ENCODE peak calls at places on chromosomes 5 and 9, in eight cellular contexts. T is PC-9; E is colonic mucosa; A is CD4-positive, CD25-positive, alpha-beta regulatory T cell; Q is GM23248; B is heart right ventricle; Z is cardiac muscle cell; P is body of pancreas. D is an unnamed sample.

GRCh38 chr5:78801413-78801812 is 152.8 kb upstream of the LHFPL2 start:
- DNase-seq in T (no peak), E (no peak), A (no peak), Q (no peak), B (no peak), Z (no peak), P (no peak), D (no peak)

GRCh38 chr5:35785601-35786085 is 71.0 kb upstream of the IL7R start:
- DNase-seq in T (no peak), E (no peak), A (no peak), Q (no peak), B (no peak), Z (no peak), P (no peak), D (no peak)

GRCh38 chr5:76544268-76544926 is 78.8 kb downstream of the F2RL2 start:
- DNase-seq in T (no peak), E (peak; percentile 67), A (peak; percentile 68), Q (peak; percentile 23), B (no peak), Z (peak; percentile 35), P (peak; percentile 82), D (peak; percentile 52)

GRCh38 chr5:116480894-116481510 is 93.6 kb downstream of the SEMA6A start:
- DNase-seq in T (no peak), E (no peak), A (no peak), Q (no peak), B (no peak), Z (no peak), P (no peak), D (no peak)

GRCh38 chr5:39080597-39081204 is 6.5 kb upstream of the RICTOR start:
- DNase-seq in T (no peak), E (peak; percentile 41), A (no peak), Q (peak; percentile 85), B (peak; percentile 27), Z (peak; percentile 56), P (peak; percentile 54), D (peak; percentile 54)

GRCh38 chr9:74666625-74667316 is 169.6 kb downstream of the RORB start:
- DNase-seq in T (no peak), E (no peak), A (no peak), Q (peak; percentile 5), B (no peak), Z (no peak), P (no peak), D (no peak)

GRCh38 chr9:30116673-30117217 is 2267.7 kb upstream of the ACO1 start:
- DNase-seq in T (no peak), E (no peak), A (no peak), Q (no peak), B (no peak), Z (no peak), P (no peak), D (no peak)

GRCh38 chr5:128905225-128906110 is 59.8 kb upstream of the SLC27A6 start:
- DNase-seq in T (peak; percentile 10), E (peak; percentile 30), A (peak; percentile 55), Q (peak; percentile 54), B (no peak), Z (peak; percentile 65), P (peak; percentile 37), D (peak; percentile 50)

GRCh38 chr5:163261647-163262269 is 175.6 kb upstream of the CCNG1 start:
- DNase-seq in T (no peak), E (no peak), A (no peak), Q (no peak), B (no peak), Z (no peak), P (no peak), D (no peak)

GRCh38 chr9:133558191-133559126 is 24.0 kb downstream of the ADAMTSL2 start:
- DNase-seq in T (no peak), E (no peak), A (no peak), Q (peak; percentile 95), B (peak; percentile 59), Z (peak; percentile 80), P (no peak), D (no peak)

GRCh38 chr9:34332370-34332964 is 3.1 kb downstream of the NUDT2 start:
- DNase-seq in T (no peak), E (no peak), A (peak; percentile 31), Q (peak; percentile 61), B (no peak), Z (peak; percentile 53), P (no peak), D (no peak)

GRCh38 chr5:71013575-71013974 is 11.6 kb downstream of the NAIP start:
- DNase-seq in T (no peak), E (no peak), A (no peak), Q (no peak), B (no peak), Z (no peak), P (no peak), D (no peak)

GRCh38 chr5:88772831-88773230 is 110.2 kb downstream of the MEF2C start:
- DNase-seq in T (no peak), E (no peak), A (no peak), Q (no peak), B (no peak), Z (no peak), P (no peak), D (no peak)

GRCh38 chr5:135887881-135888614 is 7.6 kb downstream of the IL9 start:
- DNase-seq in T (no peak), E (no peak), A (no peak), Q (peak; percentile 74), B (no peak), Z (peak; percentile 50), P (no peak), D (no peak)

GRCh38 chr9:128685636-128686489 is 3.2 kb upstream of the SET start:
- DNase-seq in T (no peak), E (peak; percentile 44), A (peak; percentile 39), Q (no peak), B (no peak), Z (no peak), P (no peak), D (no peak)

GRCh38 chr5:68739752-68740151 is 354.1 kb upstream of the SLC30A5 start:
- DNase-seq in T (no peak), E (no peak), A (no peak), Q (no peak), B (no peak), Z (no peak), P (no peak), D (no peak)

DNA sequence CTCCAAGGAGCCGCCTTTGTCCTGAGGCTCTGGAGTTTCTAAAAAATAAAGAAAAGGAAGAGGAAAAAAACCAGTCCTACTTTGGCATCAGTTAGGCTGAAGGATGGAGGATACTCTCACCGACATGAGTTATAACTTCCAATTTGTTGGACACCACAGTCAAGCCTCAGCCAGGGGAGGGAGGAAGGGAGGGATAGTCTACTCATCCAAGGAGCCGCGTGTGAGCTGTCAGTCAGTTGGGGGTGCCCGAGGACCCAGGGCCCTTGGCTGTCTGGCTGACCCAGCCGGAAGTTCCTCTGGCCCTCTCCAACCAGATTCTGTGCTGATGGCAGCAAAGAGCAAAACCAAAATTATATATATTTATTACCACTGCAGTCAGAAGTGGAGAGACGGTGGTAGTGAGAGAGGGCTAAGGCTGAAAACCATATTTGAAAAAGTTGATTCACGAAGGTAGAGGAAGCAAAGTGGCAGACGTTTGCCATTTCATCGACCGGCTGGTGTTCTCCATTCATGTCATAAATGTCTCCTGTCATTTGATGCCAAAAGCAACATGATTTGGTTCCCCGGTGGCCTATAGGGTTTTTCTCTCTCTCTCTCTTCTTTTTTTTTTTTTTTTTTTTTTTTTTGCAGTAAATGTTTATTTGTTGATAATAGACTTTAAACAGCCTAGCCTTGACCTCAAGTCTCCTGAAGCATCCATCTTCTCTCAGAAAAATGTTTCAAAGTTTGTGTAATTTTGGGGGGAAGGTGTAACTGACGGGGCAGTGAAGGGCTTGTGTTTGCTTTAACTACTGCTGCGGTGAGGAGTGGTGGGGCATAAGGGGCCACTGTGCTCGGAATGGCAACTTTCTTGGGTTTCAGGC is 7.6 kb downstream of the LMX1B start:
- DNase-seq in T (no peak), E (no peak), A (no peak), Q (no peak), B (no peak), Z (no peak), P (no peak), D (no peak)
- H3K4me1 ChIP-seq in T (no peaks in the 10 kb centered on the region), E (no peaks in the 10 kb centered on the region), A (peaks cover 11% of the 10 kb centered on the region), Q (no peaks in the 10 kb centered on the region), B (peaks cover 3% of the 10 kb centered on the region), Z (no peaks in the 10 kb centered on the region), P (peaks cover 17% of the 10 kb centered on the region), D (peaks cover 12% of the 10 kb centered on the region)

GRCh38 chr9:123998278-123998925 is 13.2 kb upstream of the LHX2 start:
- DNase-seq in T (no peak), E (no peak), A (no peak), Q (no peak), B (no peak), Z (no peak), P (no peak), D (no peak)
- H3K4me3 ChIP-seq in T (no peak overlapping the region), E (no peak overlapping the region), A (no peak overlapping the region), Q (no peak overlapping the region), B (no peak overlapping the region), Z (no peak overlapping the region), P (no peak overlapping the region), D (no peak overlapping the region)

DNA sequence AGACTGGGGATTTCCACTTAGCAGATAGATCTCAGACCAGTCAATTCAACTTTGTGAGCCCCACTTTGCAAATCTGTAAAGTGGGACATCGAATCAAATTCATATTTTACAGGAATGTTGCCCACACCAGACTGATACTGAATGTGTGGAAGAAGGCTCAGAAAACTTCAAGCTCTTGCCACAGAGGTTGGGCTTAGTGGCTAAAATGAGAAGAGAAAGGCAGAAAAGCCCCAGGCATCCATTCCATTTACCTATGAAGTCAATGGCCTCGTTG is 1.7 kb downstream of the DUSP1 start:
- DNase-seq in T (no peak), E (no peak), A (no peak), Q (no peak), B (no peak), Z (no peak), P (no peak), D (no peak)
- H3K4me1 ChIP-seq in T (peaks cover 58% of the 10 kb centered on the region), E (peaks cover 17% of the 10 kb centered on the region), A (peaks cover 80% of the 10 kb centered on the region), Q (peaks cover 32% of the 10 kb centered on the region), B (peaks cover 26% of the 10 kb centered on the region), Z (peaks cover 25% of the 10 kb centered on the region), P (peaks cover 65% of the 10 kb centered on the region), D (peaks cover 39% of the 10 kb centered on the region)

GRCh38 chr9:136723989-136724388 is 11.6 kb downstream of the DIPK1B start:
- DNase-seq in T (no peak), E (no peak), A (no peak), Q (no peak), B (no peak), Z (no peak), P (no peak), D (no peak)

GRCh38 chr9:136726118-136726517 is 13.7 kb downstream of the DIPK1B start:
- DNase-seq in T (no peak), E (no peak), A (no peak), Q (no peak), B (no peak), Z (no peak), P (no peak), D (no peak)

GRCh38 chr9:136726631-136727191 is 14.3 kb downstream of the DIPK1B start:
- DNase-seq in T (no peak), E (no peak), A (peak; percentile 54), Q (peak; percentile 59), B (no peak), Z (no peak), P (peak; percentile 61), D (no peak)

GRCh38 chr9:136724772-136725171 is 12.4 kb downstream of the DIPK1B start:
- DNase-seq in T (no peak), E (no peak), A (no peak), Q (no peak), B (no peak), Z (no peak), P (no peak), D (no peak)

DNA sequence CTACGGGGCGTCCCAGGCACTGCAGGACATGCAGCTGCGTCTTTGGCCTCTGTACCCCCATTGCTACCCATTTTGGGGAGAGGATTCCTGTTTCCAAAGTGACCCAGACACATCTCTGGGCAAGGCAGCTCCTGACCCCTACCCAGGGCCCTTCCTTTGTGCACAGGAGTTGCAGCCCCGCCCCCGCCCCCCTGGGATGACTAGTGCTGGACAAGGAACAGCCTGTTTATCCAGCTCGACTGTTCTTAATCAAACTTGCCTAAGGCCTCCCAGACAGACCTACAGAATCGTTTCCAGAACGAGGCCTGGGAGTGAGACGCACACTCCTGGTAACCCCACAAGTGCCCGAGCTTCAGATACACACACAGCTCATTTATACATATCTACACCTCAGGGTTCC is 13.2 kb downstream of the DIPK1B start:
- DNase-seq in T (no peak), E (no peak), A (no peak), Q (peak; percentile 78), B (no peak), Z (no peak), P (no peak), D (no peak)
- H3K4me3 ChIP-seq in T (peak overlapping the region; percentile 99), E (peak overlapping the region; percentile 90), A (no peak overlapping the region), Q (peak overlapping the region; percentile 84), B (peak overlapping the region; percentile 63), Z (no peak overlapping the region), P (no peak overlapping the region), D (no peak overlapping the region)

D was measured in testis.